ENCODE peak calls at places on chromosomes 1 and 21, in eight cellular contexts. B, T, J, M, G, D, A and L are unnamed samples.

GRCh38 chr1:172801923-172802322 is 143.0 kb downstream of the FASLG start:
- DNase-seq in A (no peak), B (no peak), G (no peak), J (no peak), D (no peak), T (no peak), M (no peak), L (no peak)

GRCh38 chr1:17605582-17606344 is 66.3 kb downstream of the ARHGEF10L start:
- DNase-seq in T (peak; percentile 59), M (no peak), D (peak; percentile 79), B (no peak), A (peak; percentile 57), G (no peak), J (peak; percentile 46), L (no peak)

GRCh38 chr21:34544032-34544496 is 32.1 kb upstream of the KCNE1 start:
- DNase-seq in T (peak; percentile 57), J (peak; percentile 79), M (no peak), G (peak; percentile 61), D (peak; percentile 64), A (peak; percentile 89), B (no peak), L (peak; percentile 35)

GRCh38 chr1:234621657-234622335 is 11.8 kb upstream of the IRF2BP2 start:
- DNase-seq in A (no peak), J (no peak), T (no peak), M (no peak), D (no peak), G (peak; percentile 84), B (no peak), L (no peak)

GRCh38 chr1:167573035-167573434 is 19.5 kb upstream of the CREG1 start:
- DNase-seq in M (no peak), J (no peak), D (no peak), T (no peak), B (no peak), G (no peak), A (no peak), L (no peak)

GRCh38 chr1:36872858-36873257 is 161.5 kb downstream of the GRIK3 start:
- DNase-seq in M (peak; percentile 72), G (no peak), T (no peak), D (no peak), B (no peak), J (no peak), A (no peak), L (no peak)

GRCh38 chr1:182507685-182508084 is 57.7 kb downstream of the RGSL1 start:
- DNase-seq in M (no peak), B (no peak), D (no peak), A (no peak), G (no peak), T (peak; percentile 14), J (no peak), L (no peak)

GRCh38 chr1:17405898-17406759 is 33.3 kb downstream of the RCC2 start:
- DNase-seq in B (peak; percentile 73), T (peak; percentile 82), J (peak; percentile 17), M (no peak), G (peak; percentile 23), D (peak; percentile 65), A (peak; percentile 63), L (no peak)

GRCh38 chr1:54919367-54920359 is 32.7 kb upstream of the DHCR24 start:
- DNase-seq in G (no peak), J (no peak), D (no peak), A (no peak), M (no peak), T (no peak), B (no peak), L (no peak)

GRCh38 chr1:84939151-84939550 is 46.1 kb upstream of the LPAR3 start:
- DNase-seq in B (no peak), D (no peak), J (no peak), T (no peak), G (peak; percentile 37), A (no peak), M (no peak), L (no peak)

GRCh38 chr1:173118404-173118803 is 67.7 kb upstream of the TNFSF18 start:
- DNase-seq in M (no peak), G (no peak), B (no peak), A (no peak), T (no peak), J (no peak), D (no peak), L (no peak)

GRCh38 chr1:53449026-53449425 is 10.2 kb upstream of the DMRTB1 start:
- DNase-seq in M (no peak), T (no peak), B (no peak), D (no peak), A (no peak), G (peak; percentile 91), J (no peak), L (no peak)

GRCh38 chr1:113765306-113765705 is 6.0 kb upstream of the PHTF1 start:
- DNase-seq in G (peak; percentile 69), D (no peak), B (no peak), M (no peak), A (no peak), T (no peak), J (no peak), L (no peak)

GRCh38 chr1:41608242-41608641 is 123.8 kb upstream of the EDN2 start:
- DNase-seq in A (no peak), D (peak; percentile 66), J (no peak), T (no peak), B (no peak), M (no peak), G (peak; percentile 74), L (no peak)

GRCh38 chr1:21786640-21787039 is 3.7 kb upstream of the USP48 start:
- DNase-seq in G (no peak), D (no peak), T (no peak), M (no peak), A (no peak), J (no peak), B (no peak), L (no peak)

GRCh38 chr1:22976461-22977243 is 4.0 kb upstream of the LACTBL1 start:
- DNase-seq in T (peak; percentile 87), J (peak; percentile 30), A (peak; percentile 62), D (peak; percentile 75), M (no peak), B (no peak), G (peak; percentile 72), L (peak; percentile 46)

GRCh38 chr1:173862769-173863223 is 5.0 kb downstream of the GAS5 start:
- DNase-seq in M (no peak), T (no peak), B (no peak), D (no peak), J (no peak), A (no peak), G (no peak), L (no peak)

GRCh38 chr1:182622795-182623528 is 18.8 kb upstream of the RGS16 start:
- DNase-seq in A (no peak), M (no peak), B (no peak), D (no peak), T (no peak), J (no peak), G (no peak), L (no peak)

GRCh38 chr21:33241846-33242245 is 12.1 kb downstream of the IFNAR2 start:
- DNase-seq in A (no peak), D (no peak), T (no peak), M (no peak), J (no peak), B (no peak), G (no peak), L (no peak)

GRCh38 chr1:174971466-174971865 is 28.3 kb upstream of the CACYBP start:
- DNase-seq in T (no peak), G (no peak), B (no peak), D (no peak), A (no peak), M (no peak), J (no peak), L (no peak)
- H3K27ac ChIP-seq in T (no peak overlapping the region), G (no peak overlapping the region), B (no peak overlapping the region), D (no peak overlapping the region), A (no peak overlapping the region), M (no peak overlapping the region), J (no peak overlapping the region), L (no peak overlapping the region)

GRCh38 chr1:243927401-243927800 is 77.4 kb upstream of the AKT3 start:
- DNase-seq in A (no peak), T (no peak), M (no peak), G (no peak), J (no peak), B (no peak), D (no peak), L (no peak)

GRCh38 chr1:243924188-243924587 is 74.1 kb upstream of the AKT3 start:
- DNase-seq in D (no peak), M (no peak), J (no peak), T (no peak), G (peak; percentile 49), A (no peak), B (no peak), L (no peak)

GRCh38 chr1:243926299-243926698 is 76.3 kb upstream of the AKT3 start:
- DNase-seq in D (no peak), M (no peak), T (no peak), J (no peak), G (no peak), B (no peak), A (no peak), L (no peak)

GRCh38 chr1:243924588-243925349 is 74.7 kb upstream of the AKT3 start:
- DNase-seq in B (no peak), G (peak; percentile 8), M (no peak), T (no peak), D (no peak), A (no peak), J (no peak), L (no peak)

DNA sequence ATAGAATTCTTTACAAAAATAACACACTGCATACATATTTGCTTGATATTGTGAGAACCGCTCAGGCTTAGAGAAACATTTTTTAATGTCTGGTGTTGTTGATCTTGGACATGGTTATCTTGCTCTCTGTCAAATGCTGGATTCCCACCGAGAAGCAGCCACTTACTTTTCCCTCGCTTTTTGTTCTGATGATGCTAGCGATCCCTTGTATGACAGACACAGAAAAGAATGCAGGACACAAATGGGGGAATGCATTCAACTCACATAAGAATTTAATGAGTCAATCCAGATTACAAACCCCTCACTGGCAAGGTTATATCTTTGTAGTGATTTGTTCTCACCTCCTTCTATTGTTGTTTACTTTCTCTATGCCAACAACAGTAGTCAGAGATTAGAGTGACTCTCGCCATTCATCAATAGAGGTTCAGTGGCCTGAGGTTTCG is 76.8 kb upstream of the AKT3 start:
- DNase-seq in D (no peak), J (no peak), M (no peak), G (peak; percentile 98), B (no peak), A (no peak), T (no peak), L (no peak)
- H3K27ac ChIP-seq in D (no peak overlapping the region), J (no peak overlapping the region), M (no peak overlapping the region), G (peak overlapping the region; percentile 66), B (no peak overlapping the region), A (no peak overlapping the region), T (no peak overlapping the region), L (no peak overlapping the region)

DNA sequence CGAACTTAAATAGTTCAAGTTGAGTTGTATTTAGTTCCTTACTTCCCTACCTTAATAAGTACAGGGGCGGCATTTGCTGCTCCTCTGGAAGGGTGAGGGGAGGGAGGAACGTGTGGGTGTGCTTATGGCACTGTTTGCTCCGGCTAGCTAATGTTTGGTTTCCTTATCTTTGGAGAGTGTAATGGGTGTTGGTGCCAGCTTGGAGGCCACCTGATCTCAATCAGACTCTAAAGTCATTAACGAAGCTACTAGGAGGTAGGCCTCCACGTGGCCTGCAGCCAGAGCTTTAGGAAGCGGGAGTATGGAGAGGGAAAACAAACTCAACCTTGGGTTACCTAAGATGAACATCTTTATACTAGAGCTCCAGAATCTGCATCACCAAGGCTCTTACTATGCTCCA is 43.0 kb upstream of the RAP1A start:
- DNase-seq in M (no peak), G (no peak), D (no peak), T (no peak), A (peak; percentile 62), B (no peak), J (peak; percentile 69), L (no peak)
- H3K27ac ChIP-seq in M (no peak overlapping the region), G (no peak overlapping the region), D (no peak overlapping the region), T (no peak overlapping the region), A (peak overlapping the region; percentile 1), B (no peak overlapping the region), J (no peak overlapping the region), L (no peak overlapping the region)

GRCh38 chr1:59743324-59744108 is 71.2 kb upstream of the HOOK1 start:
- DNase-seq in D (peak; percentile 53), J (no peak), A (no peak), B (no peak), M (no peak), G (no peak), T (peak; percentile 59), L (no peak)
- H3K27ac ChIP-seq in D (no peak overlapping the region), J (no peak overlapping the region), A (no peak overlapping the region), B (peak overlapping the region; percentile 61), M (peak overlapping the region; percentile 76), G (no peak overlapping the region), T (peak overlapping the region; percentile 41), L (no peak overlapping the region)